ENCODE peak calls at places on chromosome 2, in ten cellular contexts. Q, X, E, V, A, S, H, I, Y and M are unnamed samples.
A peak's percentile ranks its signal among the peaks of the same experiment; 100 is the strongest.

GRCh38 chr2:145961846-145962245 is 1441.9 kb upstream of the ZEB2 start:
- DNase-seq in X (no peak), A (no peak), V (no peak), Y (peak; percentile 5), I (peak; percentile 55), S (peak; percentile 39), E (no peak), Q (no peak), H (no peak), M (no peak)

GRCh38 chr2:162582357-162582798 is 238.4 kb downstream of the GCA start:
- DNase-seq in E (no peak), H (no peak), X (no peak), Y (no peak), A (peak; percentile 76), I (peak; percentile 36), V (no peak), Q (no peak), S (no peak), M (no peak)

GRCh38 chr2:197804758-197805597 is 585 bp downstream of the PLCL1 start:
- DNase-seq in H (peak; percentile 87), X (peak; percentile 63), Q (peak; percentile 57), S (peak; percentile 6), A (peak; percentile 50), E (peak; percentile 65), V (peak; percentile 13), I (no peak), Y (peak; percentile 14), M (no peak)

GRCh38 chr2:183248866-183249567 is 124.8 kb downstream of the NUP35 start:
- DNase-seq in Y (peak; percentile 50), S (peak; percentile 23), E (no peak), X (peak; percentile 36), I (peak; percentile 8), A (no peak), Q (peak; percentile 67), V (no peak), H (no peak), M (no peak)

GRCh38 chr2:70890469-70891065 is 45.1 kb upstream of the ATP6V1B1 start:
- DNase-seq in S (no peak), X (no peak), Q (no peak), I (no peak), H (no peak), V (no peak), E (no peak), Y (no peak), A (no peak), M (no peak)

GRCh38 chr2:222136106-222136630 is 162.6 kb downstream of the PAX3 start:
- DNase-seq in A (no peak), Y (no peak), E (no peak), H (no peak), Q (peak; percentile 6), S (no peak), X (no peak), I (no peak), V (no peak), M (no peak)

GRCh38 chr2:6932833-6933232 is 15.6 kb downstream of the RNF144A start:
- DNase-seq in Y (no peak), V (no peak), A (no peak), E (no peak), S (no peak), Q (no peak), X (no peak), H (no peak), I (no peak), M (no peak)

GRCh38 chr2:54559593-54560145 is 103.5 kb downstream of the SPTBN1 start:
- DNase-seq in Y (peak; percentile 87), X (no peak), S (peak; percentile 87), Q (peak; percentile 38), H (peak; percentile 77), I (peak; percentile 71), A (no peak), V (no peak), E (no peak), M (no peak)

GRCh38 chr2:112582314-112582746 is 2.1 kb upstream of the CHCHD5 start:
- DNase-seq in Y (peak; percentile 78), E (no peak), Q (peak; percentile 52), S (peak; percentile 68), V (peak; percentile 22), H (no peak), A (no peak), X (peak; percentile 60), I (peak; percentile 30), M (no peak)

GRCh38 chr2:39469807-39470206 is 32.7 kb upstream of the MAP4K3 start:
- DNase-seq in A (no peak), V (no peak), H (no peak), Q (peak; percentile 51), X (peak; percentile 45), I (peak; percentile 76), S (peak; percentile 70), E (no peak), Y (peak; percentile 40), M (no peak)

GRCh38 chr2:156883828-156884615 is 373.5 kb upstream of the GALNT5 start:
- DNase-seq in Q (no peak), H (no peak), E (no peak), X (no peak), S (peak; percentile 62), V (no peak), I (peak; percentile 28), Y (peak; percentile 27), A (no peak), M (no peak)

GRCh38 chr2:235940330-235940729 is 227.9 kb downstream of the GBX2 start:
- DNase-seq in X (no peak), V (no peak), E (no peak), H (peak; percentile 51), S (peak; percentile 97), Y (peak; percentile 86), Q (no peak), I (peak; percentile 99), A (no peak), M (no peak)

GRCh38 chr2:6835467-6835866 is 30.2 kb downstream of the CMPK2 start:
- DNase-seq in S (no peak), Y (no peak), H (no peak), V (no peak), E (no peak), Q (no peak), A (no peak), X (no peak), I (peak; percentile 68), M (no peak)

GRCh38 chr2:88692187-88692586 is 714 bp downstream of the RPIA start:
- DNase-seq in X (peak; percentile 49), H (peak; percentile 81), E (peak; percentile 72), Q (peak; percentile 53), I (peak; percentile 2), S (peak; percentile 7), A (peak; percentile 52), Y (peak; percentile 8), V (peak; percentile 16), M (no peak)

GRCh38 chr2:66897181-66897580 is 462.3 kb downstream of the MEIS1 start:
- DNase-seq in V (no peak), Q (no peak), I (peak; percentile 85), Y (peak; percentile 42), A (no peak), S (peak; percentile 65), H (no peak), E (no peak), X (no peak), M (no peak)

GRCh38 chr2:233979748-233980147 is 62.6 kb downstream of the TRPM8 start:
- DNase-seq in I (no peak), X (no peak), S (peak; percentile 27), H (no peak), E (no peak), Q (no peak), Y (no peak), V (no peak), A (peak; percentile 75), M (no peak)

GRCh38 chr2:227147023-227147422 is 17.0 kb downstream of the COL4A4 start:
- DNase-seq in Q (no peak), A (no peak), S (no peak), H (no peak), I (peak; percentile 37), Y (peak; percentile 25), E (no peak), X (no peak), V (no peak), M (no peak)

GRCh38 chr2:1855150-1855549 is 110.8 kb upstream of the PXDN start:
- DNase-seq in I (peak; percentile 17), E (no peak), X (peak; percentile 73), A (no peak), Y (no peak), V (no peak), Q (peak; percentile 80), S (no peak), H (no peak), M (no peak)

GRCh38 chr2:23545391-23545790 is 160.4 kb downstream of the KLHL29 start:
- DNase-seq in H (peak; percentile 43), V (no peak), A (no peak), S (peak; percentile 63), X (no peak), Y (no peak), E (no peak), Q (no peak), I (no peak), M (no peak)

GRCh38 chr2:121754851-121755236 is 607 bp upstream of the TSN start:
- DNase-seq in Y (no peak), V (no peak), H (no peak), Q (no peak), E (no peak), I (no peak), A (no peak), S (no peak), X (no peak), M (no peak)
- H3K27ac ChIP-seq in Y (no peak overlapping the region), V (peak overlapping the region; percentile 51), H (no peak overlapping the region), Q (no peak overlapping the region), E (peak overlapping the region; percentile 63), I (no peak overlapping the region), A (no peak overlapping the region), S (no peak overlapping the region), X (peak overlapping the region; percentile 33), M (peak overlapping the region; percentile 61)

DNA sequence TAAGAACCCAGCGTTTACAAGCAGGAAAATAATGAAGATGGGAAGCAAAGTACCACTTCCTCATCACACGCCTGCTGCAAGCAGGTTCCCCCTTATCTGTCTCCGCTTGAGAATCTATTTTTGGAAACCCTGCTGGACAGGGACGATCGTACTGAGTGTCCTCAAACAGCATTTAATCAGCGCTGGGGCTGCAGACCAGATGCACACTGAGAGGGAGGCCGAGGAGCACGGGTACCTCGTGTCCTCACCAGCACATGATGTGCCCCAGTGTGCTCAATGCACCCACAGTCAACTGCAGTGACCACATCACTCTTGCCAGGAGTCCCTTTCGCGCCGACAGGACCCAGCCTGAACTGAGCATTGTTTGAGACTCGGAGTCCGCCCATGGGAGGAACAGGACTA is 160.3 kb downstream of the HDAC4 start:
- DNase-seq in X (no peak), Y (no peak), Q (no peak), H (no peak), S (no peak), V (no peak), I (no peak), E (no peak), A (peak; percentile 48), M (peak; percentile 77)
- H3K27ac ChIP-seq in X (no peak overlapping the region), Y (no peak overlapping the region), Q (peak overlapping the region; percentile 32), H (no peak overlapping the region), S (no peak overlapping the region), V (no peak overlapping the region), I (no peak overlapping the region), E (peak overlapping the region; percentile 28), A (peak overlapping the region; percentile 67), M (peak overlapping the region; percentile 96)

GRCh38 chr2:46972438-46972837 is 56.8 kb upstream of the MCFD2 start:
- DNase-seq in X (no peak), A (no peak), H (no peak), Y (no peak), I (no peak), S (no peak), V (no peak), E (no peak), Q (no peak), M (no peak)
- H3K27ac ChIP-seq in X (no peak overlapping the region), A (no peak overlapping the region), H (no peak overlapping the region), Y (no peak overlapping the region), I (no peak overlapping the region), S (no peak overlapping the region), V (no peak overlapping the region), E (no peak overlapping the region), Q (no peak overlapping the region), M (no peak overlapping the region)

GRCh38 chr2:105373344-105373781 is 25.5 kb downstream of the FHL2 start:
- DNase-seq in V (no peak), X (no peak), S (peak; percentile 59), Q (no peak), H (no peak), A (no peak), E (no peak), I (peak; percentile 57), Y (peak; percentile 83), M (no peak)
- H3K27ac ChIP-seq in V (no peak overlapping the region), X (peak overlapping the region; percentile 80), S (peak overlapping the region; percentile 83), Q (no peak overlapping the region), H (no peak overlapping the region), A (no peak overlapping the region), E (peak overlapping the region; percentile 73), I (peak overlapping the region; percentile 66), Y (peak overlapping the region; percentile 88), M (no peak overlapping the region)